ENCODE peak calls at places on chromosomes 6 and 20, in six cellular contexts. One of them, this sample, is unnamed.

GRCh38 chr6:122153530-122153929 is 245.9 kb upstream of the HSF2 start:
- DNase-seq in vagina: no peak
- DNase-seq in testis: no peak
- DNase-seq in breast epithelium: no peak
- DNase-seq in IMR-90: no peak
- DNase-seq in heart left ventricle: no peak
- DNase-seq in this sample: no peak

GRCh38 chr6:111628117-111628866 is 22.6 kb upstream of the TRAF3IP2 start:
- DNase-seq in heart left ventricle: no peak
- DNase-seq in testis: peak
- DNase-seq in IMR-90: no peak
- DNase-seq in breast epithelium: no peak
- DNase-seq in vagina: no peak
- DNase-seq in this sample: no peak

GRCh38 chr6:22239261-22239660 is 57.6 kb downstream of the PRL start:
- DNase-seq in breast epithelium: no peak
- DNase-seq in IMR-90: no peak
- DNase-seq in vagina: no peak
- DNase-seq in heart left ventricle: no peak
- DNase-seq in testis: no peak
- DNase-seq in this sample: no peak

GRCh38 chr6:131840936-131841583 is 33.2 kb downstream of the ENPP1 start:
- DNase-seq in vagina: no peak
- DNase-seq in IMR-90: no peak
- DNase-seq in breast epithelium: no peak
- DNase-seq in testis: no peak
- DNase-seq in heart left ventricle: no peak
- DNase-seq in this sample: no peak

GRCh38 chr6:33057222-33058150 is 16.0 kb downstream of the HLA-DPA1 start:
- DNase-seq in vagina: no peak
- DNase-seq in heart left ventricle: no peak
- DNase-seq in breast epithelium: no peak
- DNase-seq in IMR-90: no peak
- DNase-seq in testis: no peak
- DNase-seq in this sample: no peak

GRCh38 chr20:6709865-6710595 is 57.5 kb upstream of the BMP2 start:
- DNase-seq in IMR-90: peak
- DNase-seq in testis: no peak
- DNase-seq in breast epithelium: no peak
- DNase-seq in vagina: no peak
- DNase-seq in heart left ventricle: no peak
- DNase-seq in this sample: no peak

GRCh38 chr6:108781419-108782110 is 66.7 kb upstream of the ARMC2 start:
- DNase-seq in IMR-90: peak
- DNase-seq in vagina: no peak
- DNase-seq in heart left ventricle: no peak
- DNase-seq in breast epithelium: no peak
- DNase-seq in testis: peak
- DNase-seq in this sample: no peak

GRCh38 chr6:141203902-141204575 is 928.7 kb upstream of the GJE1 start:
- DNase-seq in IMR-90: peak
- DNase-seq in heart left ventricle: no peak
- DNase-seq in breast epithelium: no peak
- DNase-seq in vagina: no peak
- DNase-seq in testis: no peak
- DNase-seq in this sample: no peak

GRCh38 chr20:48819089-48819488 is 8.7 kb downstream of the PREX1 start:
- DNase-seq in heart left ventricle: no peak
- DNase-seq in testis: no peak
- DNase-seq in breast epithelium: no peak
- DNase-seq in IMR-90: no peak
- DNase-seq in vagina: no peak
- DNase-seq in this sample: no peak

GRCh38 chr6:35710241-35710847 is 21.6 kb upstream of the FKBP5 start:
- DNase-seq in breast epithelium: no peak
- DNase-seq in heart left ventricle: no peak
- DNase-seq in IMR-90: no peak
- DNase-seq in vagina: no peak
- DNase-seq in testis: no peak
- DNase-seq in this sample: no peak

GRCh38 chr20:17683218-17684076 is 1.4 kb upstream of the RRBP1 start:
- DNase-seq in testis: no peak
- DNase-seq in IMR-90: no peak
- DNase-seq in heart left ventricle: no peak
- DNase-seq in breast epithelium: no peak
- DNase-seq in vagina: no peak
- DNase-seq in this sample: no peak

GRCh38 chr6:95519228-95520037 is 57.9 kb upstream of the MANEA start:
- DNase-seq in breast epithelium: no peak
- DNase-seq in vagina: no peak
- DNase-seq in IMR-90: no peak
- DNase-seq in testis: peak
- DNase-seq in heart left ventricle: no peak
- DNase-seq in this sample: no peak

GRCh38 chr6:152552616-152553209 is 84.4 kb downstream of the SYNE1 start:
- DNase-seq in testis: peak
- DNase-seq in IMR-90: peak
- DNase-seq in heart left ventricle: peak
- DNase-seq in vagina: no peak
- DNase-seq in breast epithelium: no peak
- DNase-seq in this sample: peak

GRCh38 chr6:83051386-83052172 is 14.1 kb downstream of the UBE3D start:
- DNase-seq in breast epithelium: no peak
- DNase-seq in IMR-90: no peak
- DNase-seq in vagina: no peak
- DNase-seq in heart left ventricle: no peak
- DNase-seq in testis: no peak
- DNase-seq in this sample: no peak

GRCh38 chr20:13105864-13106457 is 97.2 kb downstream of the SPTLC3 start:
- DNase-seq in testis: no peak
- DNase-seq in IMR-90: peak
- DNase-seq in breast epithelium: no peak
- DNase-seq in heart left ventricle: no peak
- DNase-seq in vagina: no peak
- DNase-seq in this sample: peak

GRCh38 chr6:138104618-138105213 is 2.5 kb downstream of the PERP start:
- DNase-seq in IMR-90: no peak
- DNase-seq in breast epithelium: no peak
- DNase-seq in testis: no peak
- DNase-seq in vagina: no peak
- DNase-seq in heart left ventricle: no peak
- DNase-seq in this sample: no peak

GRCh38 chr6:2817778-2818443 is 23.8 kb downstream of the SERPINB1 start:
- DNase-seq in heart left ventricle: no peak
- DNase-seq in breast epithelium: no peak
- DNase-seq in testis: no peak
- DNase-seq in vagina: no peak
- DNase-seq in IMR-90: peak
- DNase-seq in this sample: no peak

GRCh38 chr6:33570806-33571636 is 9.1 kb downstream of the BAK1 start:
- DNase-seq in heart left ventricle: peak
- DNase-seq in breast epithelium: peak
- DNase-seq in vagina: no peak
- DNase-seq in testis: peak
- DNase-seq in IMR-90: peak
- DNase-seq in this sample: peak

GRCh38 chr20:10447028-10447427 is 11.9 kb downstream of the SLX4IP start:
- DNase-seq in testis: no peak
- DNase-seq in breast epithelium: no peak
- DNase-seq in IMR-90: peak
- DNase-seq in vagina: no peak
- DNase-seq in heart left ventricle: no peak
- DNase-seq in this sample: peak

GRCh38 chr20:52054123-52054522 is 137.5 kb downstream of the ZFP64 start:
- DNase-seq in breast epithelium: no peak
- DNase-seq in testis: no peak
- DNase-seq in vagina: no peak
- DNase-seq in heart left ventricle: no peak
- DNase-seq in IMR-90: no peak
- DNase-seq in this sample: no peak

GRCh38 chr20:40562031-40562430 is 127.0 kb downstream of the MAFB start:
- DNase-seq in heart left ventricle: no peak
- DNase-seq in IMR-90: no peak
- DNase-seq in vagina: no peak
- DNase-seq in breast epithelium: no peak
- DNase-seq in testis: no peak
- DNase-seq in this sample: no peak

GRCh38 chr6:17169291-17169690 is 67.4 kb downstream of the STMND1 start:
- DNase-seq in vagina: no peak
- DNase-seq in IMR-90: peak
- DNase-seq in testis: no peak
- DNase-seq in heart left ventricle: no peak
- DNase-seq in breast epithelium: no peak
- DNase-seq in this sample: no peak

GRCh38 chr6:28355743-28356665 is 6.3 kb downstream of the ZKSCAN3 start:
- DNase-seq in vagina: no peak
- DNase-seq in breast epithelium: peak
- DNase-seq in heart left ventricle: peak
- DNase-seq in testis: peak
- DNase-seq in IMR-90: peak
- DNase-seq in this sample: peak
- TF ChIP-seq POLR2A in vagina: no peak
- TF ChIP-seq POLR2A in breast epithelium: no peak
- TF ChIP-seq POLR2A in heart left ventricle: no peak
- TF ChIP-seq POLR2A in testis: no peak
- TF ChIP-seq POLR2A in IMR-90: no peak
- TF ChIP-seq POLR2A in this sample: peak

GRCh38 chr6:57317060-57317943 is at the start of gene PRIM2:
- DNase-seq in breast epithelium: peak
- DNase-seq in testis: peak
- DNase-seq in vagina: no peak
- DNase-seq in heart left ventricle: peak
- DNase-seq in IMR-90: peak
- DNase-seq in this sample: peak
- TF ChIP-seq POLR2A in breast epithelium: no peak
- TF ChIP-seq POLR2A in testis: no peak
- TF ChIP-seq POLR2A in vagina: no peak
- TF ChIP-seq POLR2A in heart left ventricle: peak
- TF ChIP-seq POLR2A in IMR-90: peak
- TF ChIP-seq POLR2A in this sample: peak

DNA sequence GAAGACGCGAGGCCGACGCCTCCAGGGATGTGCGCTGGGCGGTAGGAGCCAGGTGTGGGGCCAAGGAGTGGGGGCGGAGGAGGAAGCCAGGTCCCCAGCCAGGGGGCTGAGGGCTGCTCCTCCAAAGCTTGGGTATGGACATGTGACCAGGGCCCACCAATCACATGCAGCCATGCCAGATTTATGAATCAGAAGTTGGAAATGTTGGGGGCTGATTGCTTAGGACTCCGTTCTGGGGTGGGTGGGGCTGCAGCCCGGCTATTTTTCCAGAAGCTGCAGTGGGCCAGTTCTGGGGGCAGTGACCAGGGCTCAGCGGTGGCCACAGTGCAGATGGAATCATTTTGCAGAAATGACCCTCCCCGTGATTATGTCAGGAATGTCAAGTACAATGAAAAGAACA is 96.0 kb downstream of the CEBPB start:
- DNase-seq in IMR-90: peak
- DNase-seq in heart left ventricle: no peak
- DNase-seq in vagina: no peak
- DNase-seq in testis: peak
- DNase-seq in breast epithelium: peak
- DNase-seq in this sample: no peak
- TF ChIP-seq POLR2A in IMR-90: no peak
- TF ChIP-seq POLR2A in heart left ventricle: no peak
- TF ChIP-seq POLR2A in vagina: no peak
- TF ChIP-seq POLR2A in testis: no peak
- TF ChIP-seq POLR2A in breast epithelium: no peak
- TF ChIP-seq POLR2A in this sample: no peak

DNA sequence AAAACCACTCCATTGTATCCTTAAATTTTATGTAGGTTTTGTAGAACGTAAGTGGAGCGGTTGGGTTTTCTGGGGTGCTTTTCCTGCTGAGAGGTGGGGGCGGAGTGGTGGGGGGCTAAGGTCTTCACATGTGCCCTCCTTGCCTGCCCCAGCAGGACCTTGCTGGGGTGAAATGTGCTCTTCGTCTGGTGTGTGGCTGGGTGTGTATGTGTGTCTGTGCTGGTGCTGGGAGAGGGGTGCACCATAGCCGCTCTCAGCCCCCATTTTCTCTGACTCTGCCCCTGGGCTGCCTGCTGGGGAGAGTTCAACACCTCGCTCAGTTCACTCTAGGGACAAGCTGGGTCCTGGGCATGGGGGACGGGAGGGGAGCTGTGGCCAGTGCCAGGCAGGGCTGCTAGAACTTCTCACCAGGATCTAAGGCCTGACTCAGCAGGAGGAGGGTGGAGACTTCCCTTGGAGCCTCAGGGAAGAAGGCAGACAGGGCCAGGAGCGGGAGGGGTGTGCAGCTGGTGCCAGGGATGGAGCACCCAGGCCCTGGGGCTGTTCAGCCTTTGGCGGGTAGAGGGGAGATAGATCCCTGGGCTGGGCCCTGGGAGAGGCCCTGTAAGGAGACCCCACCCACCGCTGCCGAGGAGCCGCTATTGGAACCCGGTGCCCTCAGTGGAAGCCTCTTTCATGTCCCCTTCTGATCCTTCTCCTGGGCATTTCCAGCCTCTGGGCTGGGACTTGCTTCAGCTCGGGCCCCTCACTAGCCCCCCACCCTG is 4.8 kb downstream of the SOX18 start:
- DNase-seq in breast epithelium: no peak
- DNase-seq in testis: no peak
- DNase-seq in vagina: no peak
- DNase-seq in IMR-90: peak
- DNase-seq in heart left ventricle: no peak
- DNase-seq in this sample: no peak
- TF ChIP-seq POLR2A in breast epithelium: no peak
- TF ChIP-seq POLR2A in testis: no peak
- TF ChIP-seq POLR2A in vagina: no peak
- TF ChIP-seq POLR2A in IMR-90: no peak
- TF ChIP-seq POLR2A in heart left ventricle: no peak
- TF ChIP-seq POLR2A in this sample: no peak

DNA sequence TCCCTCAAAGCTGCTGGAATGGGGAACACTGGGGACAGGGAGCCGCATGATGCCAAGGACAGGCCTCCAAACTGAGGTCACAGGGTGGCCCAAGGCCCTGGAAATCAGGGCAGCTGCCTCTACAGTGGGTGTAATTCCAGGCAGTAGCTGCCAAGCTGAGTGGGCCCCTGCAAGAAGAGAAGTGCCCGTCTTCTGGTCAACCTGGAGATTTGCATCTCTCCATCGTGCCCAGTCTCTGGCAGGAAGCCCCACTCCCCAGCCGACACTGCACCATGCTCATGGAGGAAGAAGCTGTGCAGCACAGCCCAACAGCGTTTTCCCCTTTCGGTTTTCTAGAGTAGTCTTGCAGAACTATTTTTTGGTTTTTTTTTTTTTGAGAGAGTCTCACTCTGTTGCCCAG is 2.2 kb upstream of the FAM209A start:
- DNase-seq in IMR-90: no peak
- DNase-seq in testis: no peak
- DNase-seq in vagina: no peak
- DNase-seq in heart left ventricle: no peak
- DNase-seq in breast epithelium: no peak
- DNase-seq in this sample: no peak
- TF ChIP-seq POLR2A in IMR-90: no peak
- TF ChIP-seq POLR2A in testis: no peak
- TF ChIP-seq POLR2A in vagina: no peak
- TF ChIP-seq POLR2A in heart left ventricle: no peak
- TF ChIP-seq POLR2A in breast epithelium: no peak
- TF ChIP-seq POLR2A in this sample: no peak

This sample was measured in erythroblast.